ENCODE peak calls at places on chromosomes 6 and 20, in seven cellular contexts. N is neural crest cell; T is T follicular helper cell; Y is fibroblast of gingiva; W is stimulated activated CD4-positive, alpha-beta T cell treated with anti-CD3 and anti-CD28 coated beads, Interleukin-15, amount 100 ng/mL, for 48 hours; L is neural progenitor cell; R is T-helper 9 cell. U is an unnamed sample.

GRCh38 chr6:16239798-16240123 is 1.4 kb downstream of the GMPR start:
- DNase-seq in N (no peak), T (no peak), R (no peak), L (peak), Y (peak), W (no peak), U (peak)

GRCh38 chr6:162862462-162862861 is 134.7 kb downstream of the PACRG start:
- DNase-seq in W (no peak), T (no peak), R (no peak), L (no peak), N (no peak), Y (no peak), U (no peak)

GRCh38 chr6:131807644-131808459 is at the start of gene ENPP1:
- DNase-seq in W (peak), N (peak), L (peak), Y (peak), T (peak), R (peak), U (peak)

GRCh38 chr6:125481056-125481455 is 179.3 kb upstream of the HDDC2 start:
- DNase-seq in T (no peak), Y (no peak), R (no peak), L (no peak), N (no peak), W (no peak), U (no peak)

GRCh38 chr20:36455972-36456625 is 85.2 kb upstream of the MYL9 start:
- DNase-seq in W (no peak), N (no peak), Y (no peak), R (no peak), L (no peak), T (no peak), U (no peak)

GRCh38 chr6:15501806-15502450 is 160.9 kb downstream of the DTNBP1 start:
- DNase-seq in N (no peak), T (no peak), W (no peak), R (no peak), Y (peak), L (no peak), U (no peak)

GRCh38 chr6:157759028-157759427 is 64.0 kb upstream of the SNX9 start:
- DNase-seq in L (no peak), Y (no peak), R (no peak), W (no peak), N (no peak), T (no peak), U (no peak)

GRCh38 chr20:62623488-62624324 is 18.6 kb upstream of the SLCO4A1 start:
- DNase-seq in T (peak), N (peak), Y (peak), W (peak), L (peak), R (peak), U (peak)

GRCh38 chr20:49866051-49866450 is 49.3 kb downstream of the SPATA2 start:
- DNase-seq in R (no peak), W (no peak), N (no peak), T (no peak), Y (peak), L (no peak), U (no peak)

GRCh38 chr6:31958412-31958740 is 395 bp downstream of the NELFE start:
- DNase-seq in R (no peak), N (no peak), Y (no peak), L (no peak), T (no peak), W (no peak), U (no peak)

GRCh38 chr6:8941578-8941977 is 506.2 kb upstream of the SLC35B3 start:
- DNase-seq in L (no peak), Y (peak), R (no peak), W (no peak), N (no peak), T (no peak), U (no peak)

GRCh38 chr6:47209632-47210031 is 100.1 kb downstream of the TNFRSF21 start:
- DNase-seq in W (no peak), T (no peak), N (no peak), R (no peak), L (no peak), Y (peak), U (peak)

GRCh38 chr20:24458441-24458840 is 11.0 kb upstream of the SYNDIG1 start:
- DNase-seq in R (no peak), L (no peak), W (no peak), N (no peak), Y (no peak), T (no peak), U (no peak)

GRCh38 chr6:53119349-53119748 is 29.3 kb downstream of the GCM1 start:
- DNase-seq in L (no peak), R (no peak), N (no peak), W (no peak), T (no peak), Y (no peak), U (no peak)

GRCh38 chr6:14567031-14567430 is 449.5 kb downstream of the CD83 start:
- DNase-seq in N (no peak), T (no peak), W (no peak), L (no peak), R (no peak), Y (no peak), U (no peak)

U was measured in mesendoderm.